ENCODE peak calls at places on chromosome 18, in seven cellular contexts. N is K562, C is HCT116, O is H1, J is GM12878, R is SK-N-SH, Z is HepG2. T is an unnamed sample.

GRCh38 chr18:71036783-71037182 is 747.9 kb downstream of the SOCS6 start:
- DNase-seq in J (no peak), Z (peak), R (no peak), O (no peak), N (no peak), C (no peak), T (peak)

GRCh38 chr18:5103286-5103685 is 93.8 kb downstream of the AKAIN1 start:
- DNase-seq in C (no peak), R (no peak), N (no peak), O (no peak), J (no peak), Z (no peak), T (no peak)

GRCh38 chr18:58721586-58722160 is 50.4 kb downstream of the MALT1 start:
- DNase-seq in Z (no peak), O (no peak), N (no peak), R (no peak), J (no peak), C (no peak), T (no peak)

GRCh38 chr18:7488571-7488970 is 78.5 kb upstream of the PTPRM start:
- DNase-seq in J (no peak), N (no peak), Z (no peak), R (no peak), C (no peak), O (no peak), T (no peak)

GRCh38 chr18:5424903-5425302 is 118.9 kb downstream of the EPB41L3 start:
- DNase-seq in C (no peak), Z (peak), R (no peak), N (no peak), O (no peak), J (no peak), T (peak)

GRCh38 chr18:46416706-46417638 is 240.0 kb downstream of the LOXHD1 start:
- DNase-seq in J (no peak), Z (no peak), N (peak), R (no peak), C (peak), O (no peak), T (peak)

GRCh38 chr18:1498216-1498615 is 593.5 kb downstream of the ADCYAP1 start:
- DNase-seq in N (no peak), Z (no peak), J (no peak), R (no peak), C (no peak), O (no peak), T (no peak)

GRCh38 chr18:76489081-76489480 is 6.0 kb downstream of the ZNF516 start:
- DNase-seq in O (no peak), N (no peak), C (no peak), Z (no peak), J (no peak), R (no peak), T (no peak)

GRCh38 chr18:21803495-21803894 is 62.9 kb downstream of the MIB1 start:
- DNase-seq in Z (peak), N (no peak), O (no peak), J (no peak), C (no peak), R (no peak), T (no peak)

GRCh38 chr18:7458873-7459272 is 108.2 kb upstream of the PTPRM start:
- DNase-seq in Z (no peak), J (no peak), N (no peak), C (no peak), O (no peak), R (no peak), T (no peak)

GRCh38 chr18:3605562-3606443 is 155.8 kb downstream of the TGIF1 start:
- DNase-seq in R (no peak), J (no peak), N (no peak), C (no peak), O (no peak), Z (no peak), T (no peak)

GRCh38 chr18:79988079-79988924 is at the start of gene TXNL4A:
- DNase-seq in Z (peak), C (no peak), R (peak), N (peak), O (peak), J (peak), T (peak)

GRCh38 chr18:59582395-59582794 is 114.8 kb downstream of the CCBE1 start:
- DNase-seq in N (no peak), R (no peak), Z (no peak), J (no peak), O (no peak), C (no peak), T (no peak)

GRCh38 chr18:35073186-35074105 is 32.2 kb downstream of the MAPRE2 start:
- DNase-seq in C (no peak), R (no peak), O (no peak), J (no peak), Z (no peak), N (no peak), T (no peak)

GRCh38 chr18:32549248-32549842 is 78.7 kb upstream of the GAREM1 start:
- DNase-seq in N (peak), Z (peak), O (peak), R (peak), J (no peak), C (peak), T (no peak)

GRCh38 chr18:58484989-58485962 is 143.6 kb downstream of the ALPK2 start:
- DNase-seq in N (no peak), C (no peak), J (no peak), R (peak), O (peak), Z (no peak), T (no peak)

GRCh38 chr18:31380912-31381311 is 4.3 kb downstream of the DSG4 start:
- DNase-seq in R (no peak), J (no peak), N (no peak), O (no peak), Z (no peak), C (no peak), T (no peak)

GRCh38 chr18:42082415-42083234 is 127.6 kb downstream of the PIK3C3 start:
- DNase-seq in J (no peak), N (no peak), C (no peak), O (no peak), Z (no peak), R (no peak), T (no peak)

GRCh38 chr18:48997985-48998831 is 47.4 kb upstream of the SMAD7 start:
- DNase-seq in R (peak), C (peak), O (no peak), Z (peak), N (peak), J (no peak), T (no peak)

GRCh38 chr18:12030667-12031066 is 49.4 kb downstream of the IMPA2 start:
- DNase-seq in O (peak), J (no peak), C (no peak), N (no peak), R (no peak), Z (no peak), T (no peak)

GRCh38 chr18:23864620-23865019 is 149.9 kb upstream of the TTC39C start:
- DNase-seq in O (no peak), R (no peak), N (no peak), Z (no peak), C (no peak), J (no peak), T (no peak)

GRCh38 chr18:1848716-1849115 is 722.6 kb downstream of the METTL4 start:
- DNase-seq in J (no peak), N (no peak), R (no peak), C (no peak), O (no peak), Z (no peak), T (no peak)

GRCh38 chr18:28469946-28470345 is 293.0 kb upstream of the CDH2 start:
- DNase-seq in O (no peak), R (no peak), C (no peak), J (no peak), N (no peak), Z (no peak), T (no peak)

GRCh38 chr18:32110005-32110404 is 18.3 kb downstream of the RNF138 start:
- DNase-seq in O (no peak), Z (no peak), N (no peak), J (no peak), R (no peak), C (no peak), T (no peak)

GRCh38 chr18:39862341-39862740 is 2092.7 kb upstream of the PIK3C3 start:
- DNase-seq in Z (no peak), C (no peak), O (no peak), J (no peak), R (no peak), N (no peak), T (no peak)

GRCh38 chr18:46366211-46366610 is 262.0 kb downstream of the HAUS1 start:
- DNase-seq in O (no peak), C (no peak), Z (no peak), R (no peak), N (no peak), J (no peak), T (no peak)

GRCh38 chr18:32425466-32425865 is 45.2 kb downstream of the GAREM1 start:
- DNase-seq in O (no peak), N (no peak), Z (peak), C (no peak), R (no peak), J (no peak), T (no peak)

GRCh38 chr18:58190842-58191530 is 147.0 kb downstream of the NEDD4L start:
- DNase-seq in R (peak), Z (no peak), J (no peak), C (no peak), O (no peak), N (no peak), T (no peak)

GRCh38 chr18:45324489-45325111 is 290.7 kb upstream of the SLC14A2 start:
- DNase-seq in O (peak), N (no peak), C (no peak), J (no peak), Z (no peak), R (no peak), T (no peak)

GRCh38 chr18:10442551-10442971 is 11.9 kb upstream of the APCDD1 start:
- DNase-seq in J (no peak), C (no peak), R (no peak), N (no peak), Z (no peak), O (no peak), T (no peak)

GRCh38 chr18:44936485-44936884 is 255.8 kb downstream of the SETBP1 start:
- DNase-seq in R (no peak), Z (no peak), N (no peak), C (no peak), J (no peak), O (no peak), T (no peak)

GRCh38 chr18:12306752-12307151 is 1.3 kb upstream of the TUBB6 start:
- DNase-seq in N (no peak), J (no peak), Z (no peak), O (no peak), R (no peak), C (no peak), T (no peak)

GRCh38 chr18:28177828-28178635 is 1.1 kb upstream of the CDH2 start:
- DNase-seq in C (no peak), N (no peak), J (no peak), Z (peak), O (peak), R (peak), T (peak)

GRCh38 chr18:2980607-2980923 is 32.4 kb downstream of the LPIN2 start:
- DNase-seq in R (no peak), C (no peak), Z (no peak), J (no peak), N (no peak), O (no peak), T (no peak)

GRCh38 chr18:21242141-21243040 is at the start of gene GREB1L:
- DNase-seq in R (peak), C (peak), Z (peak), N (no peak), J (no peak), O (peak), T (peak)

GRCh38 chr18:22466608-22467390 is 49.1 kb upstream of the CTAGE1 start:
- DNase-seq in R (no peak), N (no peak), Z (peak), C (peak), J (no peak), O (no peak), T (peak)

GRCh38 chr18:25076980-25077780 is 274.8 kb downstream of the ZNF521 start:
- DNase-seq in Z (peak), O (no peak), J (no peak), R (no peak), N (no peak), C (no peak), T (no peak)

GRCh38 chr18:74951165-74951760 is 257.7 kb downstream of the PTGR3 start:
- DNase-seq in N (no peak), R (no peak), Z (peak), O (no peak), C (no peak), J (peak), T (no peak)

GRCh38 chr18:76429262-76430126 is 65.5 kb downstream of the ZNF516 start:
- DNase-seq in O (no peak), R (no peak), N (no peak), Z (no peak), J (no peak), C (no peak), T (no peak)

GRCh38 chr18:45980229-45980628 is 13.1 kb upstream of the EPG5 start:
- DNase-seq in Z (no peak), C (no peak), N (no peak), O (no peak), R (no peak), J (no peak), T (no peak)

GRCh38 chr18:36201765-36202164 is 14.5 kb downstream of the MOCOS start:
- DNase-seq in R (no peak), Z (no peak), C (no peak), N (no peak), O (no peak), J (no peak), T (no peak)
- TF ChIP-seq JUND in R (no peak), Z (no peak), C (no peak), N (no peak), O (no peak), J (no peak), T (no peak)

GRCh38 chr18:26227051-26227672 is 917 bp downstream of the TAF4B start:
- DNase-seq in C (no peak), O (no peak), N (no peak), R (no peak), Z (no peak), J (no peak), T (no peak)
- TF ChIP-seq JUND in C (no peak), O (no peak), N (no peak), R (no peak), Z (no peak), J (no peak), T (no peak)

GRCh38 chr18:9008709-9009635 is 93.5 kb upstream of the NDUFV2 start:
- DNase-seq in Z (no peak), O (no peak), J (no peak), C (no peak), R (peak), N (peak), T (no peak)
- TF ChIP-seq JUND in Z (no peak), O (no peak), J (no peak), C (no peak), R (no peak), N (peak), T (no peak)

GRCh38 chr18:14026199-14026598 is 106.0 kb downstream of the ZNF519 start:
- DNase-seq in O (no peak), C (no peak), R (no peak), N (no peak), J (no peak), Z (no peak), T (no peak)
- TF ChIP-seq JUND in O (no peak), C (no peak), R (no peak), N (no peak), J (no peak), Z (no peak), T (no peak)

DNA sequence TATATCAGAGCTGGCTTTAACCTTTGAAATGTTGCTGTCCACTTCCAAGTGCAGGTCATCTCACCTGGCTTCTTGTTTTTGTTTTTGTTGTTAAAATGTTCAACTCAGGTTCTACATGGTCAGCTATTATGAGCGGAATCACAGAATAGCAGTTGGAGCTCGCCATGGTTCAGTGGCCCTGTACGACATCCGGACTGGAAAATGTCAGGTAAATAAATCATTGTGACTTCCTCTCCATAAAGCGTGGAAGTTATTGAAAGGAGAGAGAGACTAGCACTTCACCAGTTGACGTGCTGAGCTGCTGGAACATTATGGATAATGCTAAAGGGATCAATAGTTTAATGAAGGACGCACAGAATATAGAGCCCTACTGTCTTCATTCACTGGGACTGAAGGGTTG is 184.6 kb upstream of the BOD1L2 start:
- DNase-seq in C (no peak), N (no peak), J (no peak), Z (no peak), O (no peak), R (no peak), T (no peak)
- TF ChIP-seq JUND in C (no peak), N (no peak), J (no peak), Z (no peak), O (no peak), R (no peak), T (no peak)

T was measured in T47D.